ENCODE peak calls at places on chromosomes 16 and 17, in seven cellular contexts. One of them, this sample, is unnamed.

GRCh38 chr17:47210105-47210504 is 957 bp downstream of the MYL4 start:
- DNase-seq in left kidney: peak; percentile 46
- DNase-seq in right lobe of liver: no peak
- DNase-seq in stomach: no peak
- DNase-seq in SK-N-DZ: no peak
- DNase-seq in kidney glomerular epithelial cell: no peak
- DNase-seq in Kasumi-1: no peak
- DNase-seq in this sample: no peak

GRCh38 chr17:73698966-73699365 is 54.7 kb upstream of the SDK2 start:
- DNase-seq in left kidney: no peak
- DNase-seq in right lobe of liver: no peak
- DNase-seq in stomach: no peak
- DNase-seq in SK-N-DZ: no peak
- DNase-seq in kidney glomerular epithelial cell: no peak
- DNase-seq in Kasumi-1: no peak
- DNase-seq in this sample: no peak

GRCh38 chr16:1807626-1808025 is 14.1 kb upstream of the IGFALS start:
- DNase-seq in left kidney: no peak
- DNase-seq in right lobe of liver: no peak
- DNase-seq in stomach: no peak
- DNase-seq in SK-N-DZ: no peak
- DNase-seq in kidney glomerular epithelial cell: no peak
- DNase-seq in Kasumi-1: no peak
- DNase-seq in this sample: no peak

GRCh38 chr17:10513284-10514067 is 4.9 kb downstream of the MYH1 start:
- DNase-seq in left kidney: no peak
- DNase-seq in right lobe of liver: no peak
- DNase-seq in stomach: no peak
- DNase-seq in SK-N-DZ: no peak
- DNase-seq in kidney glomerular epithelial cell: no peak
- DNase-seq in Kasumi-1: no peak
- DNase-seq in this sample: no peak

GRCh38 chr16:68401871-68402747 is 46.2 kb downstream of the SMPD3 start:
- DNase-seq in left kidney: no peak
- DNase-seq in right lobe of liver: no peak
- DNase-seq in stomach: no peak
- DNase-seq in SK-N-DZ: no peak
- DNase-seq in kidney glomerular epithelial cell: no peak
- DNase-seq in Kasumi-1: no peak
- DNase-seq in this sample: no peak

GRCh38 chr17:51439395-51440229 is 179.3 kb downstream of the UTP18 start:
- DNase-seq in left kidney: peak; percentile 36
- DNase-seq in right lobe of liver: no peak
- DNase-seq in stomach: no peak
- DNase-seq in SK-N-DZ: no peak
- DNase-seq in kidney glomerular epithelial cell: peak; percentile 52
- DNase-seq in Kasumi-1: no peak
- DNase-seq in this sample: peak; percentile 51

GRCh38 chr16:11916524-11917285 is 949 bp upstream of the GSPT1 start:
- DNase-seq in left kidney: peak; percentile 31
- DNase-seq in right lobe of liver: no peak
- DNase-seq in stomach: peak; percentile 60
- DNase-seq in SK-N-DZ: no peak
- DNase-seq in kidney glomerular epithelial cell: no peak
- DNase-seq in Kasumi-1: no peak
- DNase-seq in this sample: no peak

GRCh38 chr16:86219655-86220445 is 290.5 kb upstream of the FOXF1 start:
- DNase-seq in left kidney: no peak
- DNase-seq in right lobe of liver: no peak
- DNase-seq in stomach: peak; percentile 22
- DNase-seq in SK-N-DZ: no peak
- DNase-seq in kidney glomerular epithelial cell: no peak
- DNase-seq in Kasumi-1: no peak
- DNase-seq in this sample: no peak

This sample was measured in glomerular endothelial cell.